ENCODE peak calls at places on chromosomes 3 and 15, in six cellular contexts. Q is neural progenitor cell, E is PC-3, S is GM23338, G is GM23248, W is OCI-LY7. H is an unnamed sample.
A peak's percentile ranks its signal among the peaks of the same experiment; 100 is the strongest.

GRCh38 chr3:139764936-139765335 is 87.2 kb upstream of the NMNAT3 start:
- DNase-seq in Q (no peak), E (peak; percentile 8), S (no peak), G (peak; percentile 70), W (no peak), H (no peak)

GRCh38 chr15:61137139-61137792 is 91.8 kb downstream of the RORA start:
- DNase-seq in Q (no peak), E (no peak), S (no peak), G (no peak), W (no peak), H (peak; percentile 50)

GRCh38 chr15:52658955-52659354 is 20.2 kb downstream of the ATOSA start:
- DNase-seq in Q (no peak), E (peak; percentile 66), S (no peak), G (no peak), W (no peak), H (peak; percentile 92)

GRCh38 chr15:74983725-74984231 is 11.6 kb upstream of the SCAMP5 start:
- DNase-seq in Q (no peak), E (peak; percentile 56), S (no peak), G (peak; percentile 38), W (no peak), H (peak; percentile 60)

GRCh38 chr3:172181936-172182708 is 142.7 kb downstream of the FNDC3B start:
- DNase-seq in Q (no peak), E (peak; percentile 44), S (no peak), G (peak; percentile 73), W (no peak), H (no peak)

GRCh38 chr3:139491027-139491700 is 14.8 kb upstream of the RBP2 start:
- DNase-seq in Q (no peak), E (peak; percentile 1), S (peak; percentile 19), G (no peak), W (no peak), H (no peak)

GRCh38 chr15:59792359-59792758 is 103.2 kb upstream of the BNIP2 start:
- DNase-seq in Q (no peak), E (no peak), S (peak; percentile 32), G (no peak), W (no peak), H (no peak)

GRCh38 chr3:17257269-17257668 is 372.5 kb downstream of the PLCL2 start:
- DNase-seq in Q (no peak), E (no peak), S (no peak), G (no peak), W (no peak), H (no peak)

GRCh38 chr3:4492240-4493007 is 724 bp upstream of the ITPR1 start:
- DNase-seq in Q (peak; percentile 72), E (peak; percentile 79), S (peak; percentile 79), G (peak; percentile 84), W (peak; percentile 52), H (peak; percentile 50)

GRCh38 chr3:135106445-135106844 is 311.4 kb downstream of the EPHB1 start:
- DNase-seq in Q (peak; percentile 84), E (peak; percentile 32), S (peak; percentile 82), G (peak; percentile 55), W (peak; percentile 3), H (peak; percentile 34)

GRCh38 chr3:70982700-70983140 is 600.8 kb downstream of the FOXP1 start:
- DNase-seq in Q (peak; percentile 52), E (peak; percentile 97), S (peak; percentile 54), G (peak; percentile 93), W (no peak), H (peak; percentile 93)

GRCh38 chr3:77281721-77282120 is 241.8 kb downstream of the ROBO2 start:
- DNase-seq in Q (peak; percentile 75), E (no peak), S (peak; percentile 67), G (no peak), W (no peak), H (no peak)

GRCh38 chr3:127699946-127700300 is 27.2 kb downstream of the ABTB1 start:
- DNase-seq in Q (no peak), E (no peak), S (no peak), G (no peak), W (no peak), H (no peak)

GRCh38 chr3:187618732-187619131 is 51.5 kb downstream of the SST start:
- DNase-seq in Q (no peak), E (no peak), S (peak; percentile 46), G (no peak), W (no peak), H (no peak)

GRCh38 chr3:97579365-97579764 is 185.2 kb upstream of the ARL6 start:
- DNase-seq in Q (no peak), E (peak; percentile 66), S (no peak), G (no peak), W (no peak), H (no peak)

GRCh38 chr3:42660131-42660715 is 6.7 kb downstream of the ZBTB47 start:
- DNase-seq in Q (no peak), E (no peak), S (no peak), G (peak; percentile 61), W (no peak), H (no peak)
- TF ChIP-seq EZH2phosphoT487 in Q (no peak), E (no peak), S (no peak), G (no peak), W (no peak), H (no peak)

GRCh38 chr15:85849946-85850345 is 55.2 kb upstream of the KLHL25 start:
- DNase-seq in Q (no peak), E (no peak), S (no peak), G (no peak), W (no peak), H (no peak)

GRCh38 chr15:85858586-85859375 is 64.1 kb upstream of the KLHL25 start:
- DNase-seq in Q (peak; percentile 90), E (peak; percentile 80), S (peak; percentile 93), G (peak; percentile 74), W (peak; percentile 73), H (peak; percentile 86)

GRCh38 chr15:85852969-85853368 is 58.2 kb upstream of the KLHL25 start:
- DNase-seq in Q (no peak), E (no peak), S (no peak), G (no peak), W (no peak), H (no peak)

GRCh38 chr15:85859671-85860070 is 64.9 kb upstream of the KLHL25 start:
- DNase-seq in Q (no peak), E (no peak), S (no peak), G (no peak), W (no peak), H (no peak)

DNA sequence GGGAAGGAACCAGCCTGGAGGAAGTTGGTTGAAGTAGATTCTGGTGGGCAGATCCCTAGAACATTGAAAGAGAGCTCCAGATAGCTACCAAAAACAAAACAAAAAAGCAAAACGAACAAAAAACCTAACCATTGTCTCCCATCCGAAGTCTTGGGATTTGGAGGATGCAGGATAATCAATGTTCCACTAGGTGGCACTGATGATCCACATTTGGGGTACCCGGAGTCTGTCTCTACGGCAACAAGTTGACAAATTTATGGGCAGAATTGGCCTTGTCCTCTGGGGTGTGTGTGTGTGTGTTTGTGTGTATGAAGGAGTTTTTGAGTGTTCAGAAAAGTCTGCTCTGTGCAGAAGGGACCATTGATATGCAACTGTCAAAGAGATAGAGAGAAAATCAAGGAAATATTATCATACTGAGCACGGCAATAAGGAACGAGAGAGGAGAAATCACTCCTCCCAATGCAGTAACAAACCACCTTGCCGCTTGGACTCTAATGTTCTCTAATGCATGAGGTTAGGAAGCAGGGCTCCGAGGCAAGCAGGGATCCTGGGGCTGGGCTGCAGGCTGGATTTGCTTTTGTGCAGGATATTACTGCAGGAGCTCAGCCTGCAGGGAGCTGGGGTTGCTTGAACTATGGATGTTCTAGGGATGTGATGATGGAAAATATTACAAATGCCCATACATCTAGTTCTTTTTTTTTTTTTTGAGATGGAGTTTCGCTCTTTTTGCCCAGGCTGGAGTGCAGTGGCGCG is 59.8 kb upstream of the KLHL25 start:
- DNase-seq in Q (peak; percentile 76), E (peak; percentile 79), S (peak; percentile 84), G (peak; percentile 71), W (peak; percentile 68), H (peak; percentile 73)
- H3K4me2 ChIP-seq in Q (no peak overlapping the region), E (peak overlapping the region; percentile 57), S (peak overlapping the region; percentile 34), G (no peak overlapping the region), W (no peak overlapping the region), H (peak overlapping the region; percentile 25)

GRCh38 chr3:57792198-57792597 is 36.1 kb downstream of the SLMAP start:
- DNase-seq in Q (no peak), E (no peak), S (no peak), G (no peak), W (no peak), H (no peak)
- H3K4me1 ChIP-seq in Q (peaks cover 4% of the 10 kb centered on the region), E (peaks cover 40% of the 10 kb centered on the region), S (peaks cover 14% of the 10 kb centered on the region), G (peaks cover 24% of the 10 kb centered on the region), W (peaks cover 13% of the 10 kb centered on the region), H (peaks cover 8% of the 10 kb centered on the region)

GRCh38 chr15:68668926-68669600 is 90.3 kb downstream of the CORO2B start:
- DNase-seq in Q (no peak), E (no peak), S (no peak), G (no peak), W (no peak), H (no peak)
- TF ChIP-seq EZH2phosphoT487 in Q (no peak), E (no peak), S (no peak), G (no peak), W (no peak), H (no peak)

GRCh38 chr15:58552505-58553364 is 120.9 kb downstream of the LIPC start:
- DNase-seq in Q (no peak), E (no peak), S (no peak), G (peak; percentile 60), W (no peak), H (no peak)
- H3K4me2 ChIP-seq in Q (no peak overlapping the region), E (no peak overlapping the region), S (peak overlapping the region; percentile 48), G (peak overlapping the region; percentile 67), W (no peak overlapping the region), H (no peak overlapping the region)

GRCh38 chr15:64859226-64859625 is 17.5 kb downstream of the PLEKHO2 start:
- DNase-seq in Q (no peak), E (no peak), S (no peak), G (no peak), W (no peak), H (no peak)
- H3K4me1 ChIP-seq in Q (peaks cover 47% of the 10 kb centered on the region), E (no peaks in the 10 kb centered on the region), S (peaks cover 33% of the 10 kb centered on the region), G (peaks cover 41% of the 10 kb centered on the region), W (peaks cover 19% of the 10 kb centered on the region), H (no peaks in the 10 kb centered on the region)